ENCODE peak calls at places on chromosomes 7 and 10, in four cellular contexts. A, K, G and N are unnamed samples.

GRCh38 chr7:31236868-31237267 is 103.7 kb downstream of the NEUROD6 start:
- DNase-seq in A (no peak), K (no peak), G (no peak), N (no peak)

GRCh38 chr7:101172005-101172853 is 6.9 kb upstream of the VGF start:
- DNase-seq in A (peak; percentile 69), K (no peak), G (no peak), N (peak; percentile 24)

GRCh38 chr10:130066743-130067142 is 43.9 kb downstream of the C10orf143 start:
- DNase-seq in A (no peak), K (no peak), G (no peak), N (no peak)

GRCh38 chr7:4164556-4164955 is 517.5 kb upstream of the FOXK1 start:
- DNase-seq in A (peak; percentile 49), K (no peak), G (no peak), N (peak; percentile 6)

GRCh38 chr7:23530901-23531793 is 634 bp downstream of the TRA2A start:
- DNase-seq in A (peak; percentile 45), K (peak; percentile 59), G (no peak), N (peak; percentile 83)

GRCh38 chr10:84783386-84783785 is 455.0 kb downstream of the CCSER2 start:
- DNase-seq in A (peak; percentile 54), K (no peak), G (no peak), N (peak; percentile 78)

GRCh38 chr7:155338632-155339320 is 41.1 kb downstream of the INSIG1 start:
- DNase-seq in A (no peak), K (no peak), G (no peak), N (no peak)

GRCh38 chr10:29057712-29058426 is 231.0 kb upstream of the LYZL1 start:
- DNase-seq in A (no peak), K (peak; percentile 16), G (no peak), N (peak; percentile 48)

GRCh38 chr7:968205-968754 is 7.1 kb downstream of the COX19 start:
- DNase-seq in A (no peak), K (no peak), G (no peak), N (no peak)

GRCh38 chr7:27185708-27186449 is 847 bp upstream of the HOXA11 start:
- DNase-seq in A (peak; percentile 35), K (no peak), G (no peak), N (no peak)

GRCh38 chr10:68560916-68561691 is 967 bp downstream of the TET1 start:
- DNase-seq in A (peak; percentile 61), K (peak; percentile 36), G (no peak), N (peak; percentile 70)

GRCh38 chr7:111835066-111835465 is 272.8 kb upstream of the IMMP2L start:
- DNase-seq in A (no peak), K (peak; percentile 89), G (no peak), N (peak; percentile 21)

GRCh38 chr10:48458662-48459048 is 146.2 kb downstream of the ARHGAP22 start:
- DNase-seq in A (no peak), K (no peak), G (no peak), N (no peak)

GRCh38 chr7:17311952-17312351 is 13.5 kb downstream of the AHR start:
- DNase-seq in A (peak; percentile 53), K (no peak), G (no peak), N (peak; percentile 86)

GRCh38 chr7:85685901-85686300 is 499.0 kb upstream of the SEMA3D start:
- DNase-seq in A (no peak), K (no peak), G (no peak), N (peak; percentile 77)

GRCh38 chr7:27192546-27193334 is 7.2 kb downstream of the HOXA13 start:
- DNase-seq in A (peak; percentile 30), K (no peak), G (no peak), N (no peak)

DNA sequence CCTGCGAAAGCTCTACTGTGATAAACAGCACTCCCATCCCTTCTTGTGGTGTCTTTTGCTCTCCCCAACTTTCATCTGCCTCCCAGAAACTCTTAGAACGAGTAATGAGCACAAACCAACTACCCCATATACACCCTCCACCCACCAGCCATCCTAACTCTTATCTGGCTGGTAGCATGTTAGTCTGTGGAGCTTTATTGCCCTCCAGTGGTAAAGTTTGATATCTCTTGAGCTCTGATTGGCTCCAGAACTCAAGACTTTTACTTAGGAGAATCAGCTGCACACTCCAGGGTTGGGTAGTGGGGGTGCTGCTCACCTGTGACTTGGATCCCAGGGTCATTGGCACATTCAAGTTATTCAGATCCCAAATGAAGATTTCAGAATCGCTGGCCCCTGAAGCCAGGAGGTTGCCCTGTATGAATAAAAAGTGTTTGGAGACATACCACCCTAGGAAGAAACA is 10.9 kb downstream of the SEC31B start:
- DNase-seq in A (peak; percentile 44), K (peak; percentile 66), G (no peak), N (peak; percentile 80)
- H4K5ac ChIP-seq in A (no peak overlapping the region), K (no peak overlapping the region), G (no peak overlapping the region), N (no peak overlapping the region)

GRCh38 chr10:95260909-95261552 is 29.8 kb downstream of the PDLIM1 start:
- DNase-seq in A (no peak), K (peak; percentile 62), G (no peak), N (peak; percentile 65)

GRCh38 chr10:95260397-95260881 is 30.4 kb downstream of the PDLIM1 start:
- DNase-seq in A (no peak), K (peak; percentile 94), G (no peak), N (peak; percentile 98)

GRCh38 chr10:95263864-95264226 is 27.0 kb downstream of the PDLIM1 start:
- DNase-seq in A (no peak), K (no peak), G (no peak), N (no peak)

GRCh38 chr10:95262763-95263518 is 27.9 kb downstream of the PDLIM1 start:
- DNase-seq in A (no peak), K (no peak), G (no peak), N (no peak)

DNA sequence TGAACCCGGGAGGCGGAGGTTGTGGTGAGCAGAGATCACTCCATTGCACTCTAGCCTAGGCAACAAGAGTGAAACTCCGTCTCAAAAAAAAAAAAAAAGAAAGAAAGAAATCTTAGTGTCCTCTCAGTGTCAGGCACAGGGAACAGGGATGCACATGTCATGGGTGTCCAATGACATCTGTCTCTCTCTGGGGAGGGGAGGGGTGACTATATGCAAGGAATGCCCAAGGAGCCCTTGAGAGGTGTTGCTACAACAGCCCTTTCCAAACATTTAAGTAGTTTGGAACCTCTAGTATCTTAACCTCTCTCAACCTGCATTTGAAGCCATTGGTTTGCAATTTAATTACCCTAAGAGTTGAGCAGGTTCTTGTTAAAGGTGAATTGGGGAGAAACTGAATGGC is 28.9 kb downstream of the PDLIM1 start:
- DNase-seq in A (no peak), K (no peak), G (no peak), N (peak; percentile 69)
- H2BK120ac ChIP-seq in A (no peak overlapping the region), K (peak overlapping the region; percentile 12), G (no peak overlapping the region), N (no peak overlapping the region)

GRCh38 chr7:55468495-55468894 is 103.4 kb downstream of the LANCL2 start:
- DNase-seq in A (no peak), K (no peak), G (no peak), N (no peak)
- H4K5ac ChIP-seq in A (no peak overlapping the region), K (no peak overlapping the region), G (no peak overlapping the region), N (no peak overlapping the region)

DNA sequence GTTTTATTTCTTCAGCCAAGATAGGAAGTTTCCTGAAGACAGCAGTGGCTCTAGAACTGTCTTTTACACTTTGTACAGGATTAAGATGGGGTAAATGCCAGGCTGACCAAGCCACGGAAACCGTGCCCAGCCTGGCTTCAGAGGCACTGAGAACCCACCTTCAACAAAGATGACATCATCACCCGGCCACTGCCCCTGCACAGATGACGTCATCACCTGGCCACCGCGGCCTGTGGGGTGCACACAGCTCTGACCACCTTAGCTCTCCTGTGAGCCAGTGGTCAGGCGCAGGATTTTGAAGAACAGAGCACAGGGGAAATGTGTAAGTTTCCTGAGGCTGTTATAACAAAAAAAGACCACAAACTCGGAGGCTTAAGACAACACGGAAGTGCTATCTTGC is 486.4 kb upstream of the MKI67 start:
- DNase-seq in A (no peak), K (no peak), G (no peak), N (no peak)
- H2BK120ac ChIP-seq in A (no peak overlapping the region), K (no peak overlapping the region), G (no peak overlapping the region), N (no peak overlapping the region)